ENCODE peak calls at places on chromosome 13, in five cellular contexts. D is mammary epithelial cell, Q is BJ, R is thoracic aorta, S is tibial nerve. I is an unnamed sample.

GRCh38 chr13:112876305-112877000 is 92.6 kb upstream of the MCF2L start:
- DNase-seq in D (no peak), Q (no peak), R (no peak), S (no peak), I (no peak)

GRCh38 chr13:43030548-43030947 is 7.2 kb downstream of the DNAJC15 start:
- DNase-seq in D (no peak), Q (no peak), R (no peak), S (no peak), I (peak)

GRCh38 chr13:51902776-51903175 is 41.0 kb downstream of the CCDC70 start:
- DNase-seq in D (no peak), Q (no peak), R (no peak), S (no peak), I (peak)

GRCh38 chr13:51638497-51638871 is 54.2 kb downstream of the WDFY2 start:
- DNase-seq in D (peak), Q (no peak), R (no peak), S (no peak), I (no peak)

GRCh38 chr13:24083722-24084421 is 76.6 kb upstream of the SPATA13 start:
- DNase-seq in D (no peak), Q (no peak), R (no peak), S (no peak), I (no peak)

GRCh38 chr13:110872034-110872767 is 42.7 kb downstream of the ANKRD10 start:
- DNase-seq in D (no peak), Q (no peak), R (no peak), S (no peak), I (no peak)

GRCh38 chr13:104594801-104595200 is 1528.6 kb upstream of the SLC10A2 start:
- DNase-seq in D (no peak), Q (no peak), R (no peak), S (no peak), I (no peak)

GRCh38 chr13:20664304-20664703 is 39.2 kb upstream of the IL17D start:
- DNase-seq in D (no peak), Q (no peak), R (no peak), S (no peak), I (no peak)

GRCh38 chr13:23674795-23675640 is 104.8 kb downstream of the TNFRSF19 start:
- DNase-seq in D (peak), Q (no peak), R (no peak), S (no peak), I (no peak)

GRCh38 chr13:42041017-42041683 is 7.3 kb upstream of the DGKH start:
- DNase-seq in D (peak), Q (no peak), R (no peak), S (no peak), I (peak)

GRCh38 chr13:98279473-98280175 is 102.6 kb upstream of the RNF113B start:
- DNase-seq in D (no peak), Q (no peak), R (no peak), S (no peak), I (peak)

GRCh38 chr13:73198888-73199497 is 140.2 kb downstream of the KLF5 start:
- DNase-seq in D (no peak), Q (no peak), R (no peak), S (no peak), I (no peak)

GRCh38 chr13:33280923-33281322 is 4.6 kb downstream of the STARD13 start:
- DNase-seq in D (no peak), Q (no peak), R (no peak), S (no peak), I (no peak)

GRCh38 chr13:112113355-112113754 is 46.4 kb downstream of the SOX1 start:
- DNase-seq in D (no peak), Q (no peak), R (no peak), S (no peak), I (no peak)

GRCh38 chr13:32669030-32669646 is 82.9 kb downstream of the PDS5B start:
- DNase-seq in D (peak), Q (no peak), R (no peak), S (no peak), I (peak)

GRCh38 chr13:110012102-110012739 is 225.8 kb upstream of the IRS2 start:
- DNase-seq in D (peak), Q (peak), R (no peak), S (no peak), I (no peak)

GRCh38 chr13:113920606-113921306 is 53.1 kb downstream of the C13orf46 start:
- DNase-seq in D (no peak), Q (no peak), R (no peak), S (no peak), I (no peak)

GRCh38 chr13:83327091-83327490 is 555.2 kb downstream of the SLITRK1 start:
- DNase-seq in D (peak), Q (no peak), R (no peak), S (no peak), I (no peak)

GRCh38 chr13:109159650-109160309 is 530.4 kb downstream of the MYO16 start:
- DNase-seq in D (no peak), Q (no peak), R (no peak), S (no peak), I (no peak)

GRCh38 chr13:109746364-109746763 is 40.0 kb downstream of the IRS2 start:
- DNase-seq in D (no peak), Q (no peak), R (no peak), S (no peak), I (no peak)

GRCh38 chr13:24745861-24746617 is 17.9 kb upstream of the RNF17 start:
- DNase-seq in D (peak), Q (no peak), R (no peak), S (no peak), I (peak)

GRCh38 chr13:110283661-110284516 is 23.1 kb downstream of the COL4A1 start:
- DNase-seq in D (no peak), Q (peak), R (no peak), S (no peak), I (no peak)

GRCh38 chr13:78589206-78589605 is 14.1 kb downstream of the POU4F1 start:
- DNase-seq in D (peak), Q (no peak), R (no peak), S (no peak), I (peak)

GRCh38 chr13:110256126-110256905 is 50.6 kb downstream of the COL4A1 start:
- DNase-seq in D (no peak), Q (no peak), R (no peak), S (no peak), I (no peak)

GRCh38 chr13:50989476-50989875 is 79.9 kb downstream of the RNASEH2B start:
- DNase-seq in D (no peak), Q (no peak), R (no peak), S (peak), I (no peak)

GRCh38 chr13:68439821-68440220 is 1209.7 kb upstream of the PCDH9 start:
- DNase-seq in D (no peak), Q (no peak), R (no peak), S (no peak), I (no peak)

DNA sequence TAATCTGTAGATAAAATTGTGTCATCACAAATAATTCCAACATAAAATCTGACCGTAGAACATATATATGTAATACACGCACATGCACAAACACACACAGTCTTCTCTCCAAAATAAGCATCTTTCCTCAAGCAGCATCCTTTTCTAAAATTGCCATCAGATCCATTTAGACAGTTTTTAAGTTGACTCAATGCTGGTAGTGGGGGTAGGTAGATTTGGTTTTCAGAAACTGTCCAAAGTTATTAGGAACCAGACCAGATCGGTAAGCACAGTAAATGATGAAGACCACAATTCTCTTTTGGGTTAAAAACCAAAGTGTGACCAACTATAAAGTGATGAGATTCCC is 64.6 kb downstream of the SERP2 start:
- DNase-seq in D (no peak), Q (no peak), R (no peak), S (no peak), I (no peak)
- TF ChIP-seq CTCF in D (no peak), Q (no peak), R (no peak), S (no peak), I (no peak)

DNA sequence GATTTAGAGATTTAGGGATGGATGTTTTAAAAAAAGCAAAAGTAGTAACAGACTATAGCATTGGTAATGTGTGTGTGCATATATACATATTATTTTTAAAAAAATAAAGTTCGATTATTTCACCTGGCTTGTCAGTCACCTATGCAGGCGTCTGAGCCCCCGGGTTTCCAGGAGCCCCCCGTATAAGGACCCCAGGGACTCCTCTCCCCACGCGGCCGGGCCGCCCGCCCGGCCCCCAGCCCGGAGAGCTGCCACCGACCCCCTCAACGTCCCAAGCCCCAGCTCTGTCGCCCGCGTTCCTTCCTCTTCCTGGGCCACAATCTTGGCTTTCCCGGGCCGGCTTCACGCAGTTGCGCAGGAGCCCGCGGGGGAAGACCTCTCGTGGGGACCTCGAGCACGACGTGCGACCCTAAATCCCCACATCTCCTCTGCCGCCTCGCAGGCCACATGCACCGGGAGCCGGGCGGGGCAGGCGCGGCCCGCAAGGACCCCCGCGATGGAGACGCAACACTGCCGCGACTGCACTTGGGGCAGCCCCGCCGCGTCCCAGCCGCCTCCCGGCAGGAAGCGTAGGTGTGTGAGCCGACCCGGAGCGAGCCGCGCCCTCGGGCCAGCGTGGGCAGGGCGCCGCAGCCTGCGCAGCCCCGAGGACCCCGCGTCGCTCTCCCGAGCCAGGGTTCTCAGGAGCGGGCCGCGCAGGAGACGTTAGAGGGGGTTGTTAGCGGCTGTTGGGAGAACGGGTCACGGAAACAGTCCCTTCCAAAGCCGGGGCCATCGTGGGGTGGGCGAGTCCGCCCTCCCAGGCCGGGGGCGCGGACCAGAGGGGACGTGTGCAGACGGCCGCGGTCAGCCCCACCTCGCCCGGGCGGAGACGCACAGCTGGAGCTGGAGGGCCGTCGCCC is 840 bp upstream of the CCNA1 start:
- DNase-seq in D (peak), Q (no peak), R (no peak), S (no peak), I (no peak)
- H3K4me3 ChIP-seq in D (peak), Q (peak), R (peak), S (peak), I (peak)

DNA sequence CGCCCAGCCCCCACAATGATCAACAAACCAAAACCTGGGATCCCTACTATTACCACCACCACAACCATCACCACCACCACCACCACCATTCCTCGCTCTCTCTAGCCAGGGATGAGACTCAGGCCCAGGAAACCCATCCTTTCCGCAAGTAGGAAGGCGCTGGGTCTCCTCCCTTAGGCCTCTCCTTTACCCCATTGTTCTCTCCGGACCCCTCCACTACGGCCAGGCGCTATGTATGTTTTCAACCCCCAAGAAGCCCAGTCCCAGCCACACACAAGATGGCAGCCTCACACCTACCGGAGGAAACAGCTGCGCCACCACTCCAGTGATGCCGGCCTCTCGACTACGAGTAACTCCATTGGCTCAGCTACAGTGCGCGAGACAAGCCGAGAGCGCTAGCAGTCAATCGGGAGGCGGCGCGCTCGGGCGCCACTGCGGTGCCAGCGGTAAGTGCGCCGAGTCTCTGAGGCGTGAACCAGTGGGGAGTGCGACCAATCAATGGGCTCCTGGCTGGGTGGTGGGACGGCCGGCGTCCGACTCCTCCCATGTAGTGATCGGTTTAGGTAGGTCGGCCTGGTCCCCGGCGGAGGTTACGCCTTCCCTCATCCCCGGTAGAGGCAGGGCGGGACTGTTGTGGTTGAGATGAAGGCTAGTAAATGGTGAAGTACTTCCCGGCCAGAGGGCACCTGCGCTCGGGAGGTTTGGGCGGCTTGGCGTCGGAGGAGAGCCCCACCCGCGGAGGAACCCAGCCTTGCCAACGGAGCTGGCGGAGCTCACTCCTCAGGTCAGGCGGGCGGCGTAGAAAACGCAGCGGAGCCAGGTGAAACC is at the start of the genes CAB39L and SETDB2:
- DNase-seq in D (peak), Q (peak), R (peak), S (peak), I (peak)
- TF ChIP-seq CTCF in D (peak), Q (peak), R (peak), S (peak), I (peak)

GRCh38 chr13:19182536-19182935 is 912 bp upstream of the TUBA3C start:
- DNase-seq in D (no peak), Q (no peak), R (no peak), S (no peak), I (no peak)
- H3K4me3 ChIP-seq in D (no peak), Q (no peak), R (no peak), S (no peak), I (no peak)

GRCh38 chr13:40406405-40407138 is 259.9 kb downstream of the FOXO1 start:
- DNase-seq in D (peak), Q (peak), R (no peak), S (no peak), I (no peak)

GRCh38 chr13:40402931-40403412 is 263.5 kb downstream of the FOXO1 start:
- DNase-seq in D (no peak), Q (peak), R (no peak), S (no peak), I (no peak)

GRCh38 chr13:40404967-40405716 is 261.3 kb downstream of the FOXO1 start:
- DNase-seq in D (no peak), Q (no peak), R (no peak), S (no peak), I (no peak)

GRCh38 chr13:40403509-40404241 is 262.8 kb downstream of the FOXO1 start:
- DNase-seq in D (no peak), Q (no peak), R (no peak), S (no peak), I (no peak)

GRCh38 chr13:40404407-40404806 is 262.0 kb downstream of the FOXO1 start:
- DNase-seq in D (no peak), Q (no peak), R (no peak), S (no peak), I (no peak)
- TF ChIP-seq CTCF in D (no peak), Q (no peak), R (no peak), S (no peak), I (no peak)

GRCh38 chr13:97109841-97110492 is 112.2 kb upstream of the MBNL2 start:
- DNase-seq in D (peak), Q (peak), R (peak), S (peak), I (peak)
- H3K4me3 ChIP-seq in D (no peak), Q (no peak), R (peak), S (no peak), I (no peak)

DNA sequence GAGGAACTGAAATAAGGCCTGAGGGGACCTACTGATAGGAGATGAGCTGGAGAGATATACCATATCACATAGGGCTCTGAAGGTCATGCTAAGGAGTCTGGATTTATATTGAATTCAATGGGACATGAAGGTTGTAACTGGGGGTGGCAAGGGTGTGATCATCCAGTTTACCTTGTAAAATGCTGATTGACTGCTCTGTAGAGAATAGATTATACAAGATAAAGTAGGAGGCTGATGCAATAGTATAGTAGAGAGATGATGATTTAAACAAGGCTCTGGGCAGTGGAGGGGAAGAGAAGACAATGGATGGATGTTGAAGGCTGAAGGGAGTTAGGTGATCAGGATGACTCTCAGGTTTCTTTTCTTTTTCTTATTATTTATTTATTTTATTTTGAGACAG is 18.0 kb upstream of the PAN3 start:
- DNase-seq in D (no peak), Q (no peak), R (no peak), S (no peak), I (no peak)
- TF ChIP-seq CTCF in D (no peak), Q (no peak), R (no peak), S (no peak), I (no peak)

GRCh38 chr13:27446986-27447583 is 3.3 kb downstream of the MTIF3 start:
- DNase-seq in D (no peak), Q (no peak), R (no peak), S (no peak), I (peak)
- H3K4me3 ChIP-seq in D (no peak), Q (no peak), R (no peak), S (no peak), I (peak)

DNA sequence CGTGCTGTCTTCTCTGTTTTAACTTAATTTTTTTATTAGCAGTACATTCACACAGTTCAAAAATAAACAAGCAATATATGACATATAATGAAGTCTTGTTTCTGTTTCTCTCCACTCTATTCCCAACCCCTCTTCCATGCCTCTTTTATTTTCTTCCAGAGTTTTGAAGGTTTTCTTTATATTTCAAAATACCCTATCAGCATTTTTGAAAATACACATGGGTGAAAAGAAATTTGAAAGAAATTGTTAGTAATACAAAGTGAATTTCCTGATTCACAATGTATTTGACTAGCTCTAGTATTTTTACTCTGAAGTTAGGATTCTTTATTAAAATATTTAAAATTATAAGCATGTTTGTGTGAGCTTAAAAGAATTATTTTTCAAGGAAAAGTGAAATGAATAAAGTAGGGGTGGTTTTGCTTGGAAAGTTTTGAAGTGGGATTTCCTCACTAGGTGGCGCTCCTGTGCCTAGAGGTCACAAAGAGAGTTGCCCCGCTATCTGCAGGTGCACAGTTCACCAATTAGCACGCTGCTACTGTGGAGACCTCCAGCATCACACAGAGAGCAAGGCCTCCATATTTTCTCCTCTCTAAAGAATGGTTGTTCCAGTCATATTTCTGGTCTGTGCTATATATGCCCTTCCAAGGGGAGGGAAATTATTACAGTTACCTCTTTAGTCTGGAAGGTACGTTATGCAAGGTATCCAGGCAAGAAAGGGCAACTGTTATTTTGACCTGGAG is 37.6 kb downstream of the SOX21 start:
- DNase-seq in D (peak), Q (no peak), R (no peak), S (no peak), I (peak)
- TF ChIP-seq CTCF in D (peak), Q (peak), R (no peak), S (peak), I (peak)

DNA sequence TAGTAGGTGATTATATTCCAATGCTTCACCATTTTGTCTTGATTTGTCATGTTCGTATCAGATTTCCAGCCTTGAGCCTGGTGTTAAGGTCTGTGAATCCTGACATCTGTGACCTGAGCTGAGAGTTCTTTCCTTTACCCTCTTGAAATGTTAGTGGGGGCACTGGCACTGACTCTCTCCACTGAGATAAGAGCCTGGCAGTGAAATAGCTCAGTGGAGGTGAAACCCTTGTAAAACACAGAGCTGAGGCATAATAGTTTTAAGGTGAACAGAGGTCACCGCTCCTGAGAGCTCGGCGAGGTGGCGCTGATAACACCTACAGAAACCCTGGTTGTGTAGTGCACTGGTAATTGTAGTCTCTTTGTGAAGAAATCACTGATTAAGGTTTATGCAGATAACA is 748.2 kb downstream of the DIAPH3 start:
- DNase-seq in D (no peak), Q (no peak), R (no peak), S (no peak), I (no peak)
- H3K4me3 ChIP-seq in D (no peak), Q (no peak), R (no peak), S (no peak), I (no peak)

I was measured in GM12865.